ENCODE peak calls at places on chromosomes 13 and 19, in six cellular contexts. One of them, this sample, is unnamed.

GRCh38 chr13:91450913-91451312 is 52.5 kb downstream of the GPC5 start:
- DNase-seq in H1: no peak
- DNase-seq in SK-N-SH: no peak
- DNase-seq in K562: no peak
- DNase-seq in GM12878: no peak
- DNase-seq in HepG2: no peak
- DNase-seq in this sample: no peak

GRCh38 chr19:5787554-5788182 is 3.1 kb upstream of the PRR22 start:
- DNase-seq in H1: no peak
- DNase-seq in SK-N-SH: peak
- DNase-seq in K562: no peak
- DNase-seq in GM12878: no peak
- DNase-seq in HepG2: no peak
- DNase-seq in this sample: no peak

GRCh38 chr13:77333521-77334083 is 6.7 kb upstream of the MYCBP2 start:
- DNase-seq in H1: no peak
- DNase-seq in SK-N-SH: peak
- DNase-seq in K562: no peak
- DNase-seq in GM12878: no peak
- DNase-seq in HepG2: no peak
- DNase-seq in this sample: peak

GRCh38 chr13:114147803-114148520 is 15.5 kb upstream of the RASA3 start:
- DNase-seq in H1: no peak
- DNase-seq in SK-N-SH: peak
- DNase-seq in K562: no peak
- DNase-seq in GM12878: no peak
- DNase-seq in HepG2: no peak
- DNase-seq in this sample: no peak

GRCh38 chr19:7434391-7434790 is 54.4 kb downstream of the PEX11G start:
- DNase-seq in H1: no peak
- DNase-seq in SK-N-SH: no peak
- DNase-seq in K562: no peak
- DNase-seq in GM12878: no peak
- DNase-seq in HepG2: no peak
- DNase-seq in this sample: no peak

GRCh38 chr19:21151460-21151859 is 9.6 kb downstream of the ZNF431 start:
- DNase-seq in H1: no peak
- DNase-seq in SK-N-SH: no peak
- DNase-seq in K562: peak
- DNase-seq in GM12878: no peak
- DNase-seq in HepG2: no peak
- DNase-seq in this sample: no peak

GRCh38 chr19:49102303-49102702 is 11.9 kb upstream of the LIN7B start:
- DNase-seq in H1: no peak
- DNase-seq in SK-N-SH: no peak
- DNase-seq in K562: no peak
- DNase-seq in GM12878: no peak
- DNase-seq in HepG2: no peak
- DNase-seq in this sample: no peak

GRCh38 chr19:43780706-43781525 is at the start of gene KCNN4:
- DNase-seq in H1: no peak
- DNase-seq in SK-N-SH: no peak
- DNase-seq in K562: peak
- DNase-seq in GM12878: no peak
- DNase-seq in HepG2: no peak
- DNase-seq in this sample: peak

GRCh38 chr19:407501-408440 is 1.2 kb downstream of the C2CD4C start:
- DNase-seq in H1: peak
- DNase-seq in SK-N-SH: peak
- DNase-seq in K562: no peak
- DNase-seq in GM12878: no peak
- DNase-seq in HepG2: no peak
- DNase-seq in this sample: no peak

GRCh38 chr13:111604087-111604486 is 283.6 kb downstream of the TEX29 start:
- DNase-seq in H1: peak
- DNase-seq in SK-N-SH: no peak
- DNase-seq in K562: no peak
- DNase-seq in GM12878: no peak
- DNase-seq in HepG2: no peak
- DNase-seq in this sample: no peak

GRCh38 chr19:38736413-38737280 is 7.6 kb downstream of the CAPN12 start:
- DNase-seq in H1: peak
- DNase-seq in SK-N-SH: peak
- DNase-seq in K562: peak
- DNase-seq in GM12878: peak
- DNase-seq in HepG2: no peak
- DNase-seq in this sample: no peak

GRCh38 chr13:48849515-48849914 is 126.2 kb upstream of the FNDC3A start:
- DNase-seq in H1: no peak
- DNase-seq in SK-N-SH: no peak
- DNase-seq in K562: no peak
- DNase-seq in GM12878: no peak
- DNase-seq in HepG2: no peak
- DNase-seq in this sample: no peak

GRCh38 chr19:29867984-29868383 is 56.2 kb downstream of the CCNE1 start:
- DNase-seq in H1: no peak
- DNase-seq in SK-N-SH: no peak
- DNase-seq in K562: no peak
- DNase-seq in GM12878: no peak
- DNase-seq in HepG2: no peak
- DNase-seq in this sample: no peak

GRCh38 chr13:37956536-37956935 is 87.0 kb upstream of the TRPC4 start:
- DNase-seq in H1: no peak
- DNase-seq in SK-N-SH: no peak
- DNase-seq in K562: no peak
- DNase-seq in GM12878: no peak
- DNase-seq in HepG2: no peak
- DNase-seq in this sample: no peak

GRCh38 chr19:29653398-29653797 is 11.9 kb upstream of the PLEKHF1 start:
- DNase-seq in H1: no peak
- DNase-seq in SK-N-SH: no peak
- DNase-seq in K562: no peak
- DNase-seq in GM12878: no peak
- DNase-seq in HepG2: no peak
- DNase-seq in this sample: no peak

GRCh38 chr19:850221-850978 is 1.7 kb upstream of the ELANE start:
- DNase-seq in H1: no peak
- DNase-seq in SK-N-SH: peak
- DNase-seq in K562: peak
- DNase-seq in GM12878: no peak
- DNase-seq in HepG2: no peak
- DNase-seq in this sample: peak

GRCh38 chr13:40786568-40786996 is 2.8 kb upstream of the SLC25A15 start:
- DNase-seq in H1: no peak
- DNase-seq in SK-N-SH: no peak
- DNase-seq in K562: peak
- DNase-seq in GM12878: no peak
- DNase-seq in HepG2: peak
- DNase-seq in this sample: no peak

GRCh38 chr19:56139847-56140582 is 1.1 kb upstream of the ZNF444 start:
- DNase-seq in H1: no peak
- DNase-seq in SK-N-SH: no peak
- DNase-seq in K562: peak
- DNase-seq in GM12878: no peak
- DNase-seq in HepG2: no peak
- DNase-seq in this sample: no peak

GRCh38 chr13:48531416-48532145 is 1.3 kb downstream of the RCBTB2 start:
- DNase-seq in H1: no peak
- DNase-seq in SK-N-SH: no peak
- DNase-seq in K562: peak
- DNase-seq in GM12878: peak
- DNase-seq in HepG2: peak
- DNase-seq in this sample: peak

GRCh38 chr13:41315466-41316047 is 4.5 kb downstream of the NAA16 start:
- DNase-seq in H1: no peak
- DNase-seq in SK-N-SH: no peak
- DNase-seq in K562: no peak
- DNase-seq in GM12878: no peak
- DNase-seq in HepG2: no peak
- DNase-seq in this sample: no peak

GRCh38 chr19:44848036-44848804 is 2.1 kb downstream of the NECTIN2 start:
- DNase-seq in H1: peak
- DNase-seq in SK-N-SH: peak
- DNase-seq in K562: peak
- DNase-seq in GM12878: no peak
- DNase-seq in HepG2: no peak
- DNase-seq in this sample: no peak

GRCh38 chr19:58117841-58118575 is 20.0 kb upstream of the ZSCAN18 start:
- DNase-seq in H1: no peak
- DNase-seq in SK-N-SH: peak
- DNase-seq in K562: no peak
- DNase-seq in GM12878: no peak
- DNase-seq in HepG2: no peak
- DNase-seq in this sample: no peak

GRCh38 chr19:54518844-54519243 is 16.2 kb downstream of the LAIR2 start:
- DNase-seq in H1: no peak
- DNase-seq in SK-N-SH: no peak
- DNase-seq in K562: peak
- DNase-seq in GM12878: peak
- DNase-seq in HepG2: peak
- DNase-seq in this sample: no peak

GRCh38 chr19:29323046-29323971 is 110.4 kb upstream of the UQCRFS1 start:
- DNase-seq in H1: no peak
- DNase-seq in SK-N-SH: no peak
- DNase-seq in K562: no peak
- DNase-seq in GM12878: no peak
- DNase-seq in HepG2: no peak
- DNase-seq in this sample: no peak

GRCh38 chr13:19153782-19154450 is 27.7 kb downstream of the TUBA3C start:
- DNase-seq in H1: no peak
- DNase-seq in SK-N-SH: peak
- DNase-seq in K562: peak
- DNase-seq in GM12878: no peak
- DNase-seq in HepG2: peak
- DNase-seq in this sample: no peak

GRCh38 chr19:1556639-1557070 is 11.5 kb downstream of the MEX3D start:
- DNase-seq in H1: no peak
- DNase-seq in SK-N-SH: no peak
- DNase-seq in K562: no peak
- DNase-seq in GM12878: no peak
- DNase-seq in HepG2: no peak
- DNase-seq in this sample: no peak

GRCh38 chr19:11446652-11447301 is 11.3 kb downstream of the PRKCSH start:
- DNase-seq in H1: peak
- DNase-seq in SK-N-SH: peak
- DNase-seq in K562: peak
- DNase-seq in GM12878: no peak
- DNase-seq in HepG2: no peak
- DNase-seq in this sample: no peak

GRCh38 chr19:55255618-55256423 is 3.0 kb downstream of the PPP6R1 start:
- DNase-seq in H1: no peak
- DNase-seq in SK-N-SH: no peak
- DNase-seq in K562: peak
- DNase-seq in GM12878: peak
- DNase-seq in HepG2: peak
- DNase-seq in this sample: no peak

GRCh38 chr19:40601061-40601973 is at the start of gene LTBP4:
- DNase-seq in H1: no peak
- DNase-seq in SK-N-SH: peak
- DNase-seq in K562: peak
- DNase-seq in GM12878: no peak
- DNase-seq in HepG2: no peak
- DNase-seq in this sample: no peak
- TF ChIP-seq CTCF in H1: peak
- TF ChIP-seq CTCF in SK-N-SH: no peak
- TF ChIP-seq CTCF in K562: peak
- TF ChIP-seq CTCF in GM12878: no peak
- TF ChIP-seq CTCF in HepG2: peak
- TF ChIP-seq CTCF in this sample: no peak

GRCh38 chr13:74657765-74658164 is 523.6 kb upstream of the KLF12 start:
- DNase-seq in H1: no peak
- DNase-seq in SK-N-SH: no peak
- DNase-seq in K562: no peak
- DNase-seq in GM12878: no peak
- DNase-seq in HepG2: no peak
- DNase-seq in this sample: no peak

GRCh38 chr13:74662895-74663294 is 528.7 kb upstream of the KLF12 start:
- DNase-seq in H1: no peak
- DNase-seq in SK-N-SH: no peak
- DNase-seq in K562: no peak
- DNase-seq in GM12878: no peak
- DNase-seq in HepG2: no peak
- DNase-seq in this sample: no peak

GRCh38 chr13:74667656-74668055 is 533.5 kb upstream of the KLF12 start:
- DNase-seq in H1: no peak
- DNase-seq in SK-N-SH: no peak
- DNase-seq in K562: no peak
- DNase-seq in GM12878: no peak
- DNase-seq in HepG2: no peak
- DNase-seq in this sample: no peak

DNA sequence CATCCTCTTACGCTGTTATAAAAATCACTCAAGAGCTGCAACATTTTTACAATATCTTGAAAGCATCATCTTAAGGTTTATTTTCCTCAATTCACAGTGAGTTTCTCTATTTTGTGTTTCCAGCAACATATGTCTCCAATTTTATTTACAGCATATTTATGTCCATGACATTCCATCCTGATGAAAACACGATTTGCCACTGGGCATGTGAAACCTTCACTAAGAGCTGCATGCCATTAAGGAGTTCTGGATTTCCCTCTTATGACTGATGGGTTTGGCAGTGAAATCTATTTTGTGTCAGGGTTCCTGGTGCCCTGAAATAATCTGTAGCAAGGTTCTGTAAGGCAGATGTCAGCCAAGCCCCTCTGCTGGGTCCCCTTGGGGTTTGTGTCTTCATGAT is 527.6 kb upstream of the KLF12 start:
- DNase-seq in H1: no peak
- DNase-seq in SK-N-SH: no peak
- DNase-seq in K562: no peak
- DNase-seq in GM12878: no peak
- DNase-seq in HepG2: no peak
- DNase-seq in this sample: no peak
- TF ChIP-seq GABPA in H1: no peak
- TF ChIP-seq GABPA in SK-N-SH: no peak
- TF ChIP-seq GABPA in K562: no peak
- TF ChIP-seq GABPA in GM12878: no peak
- TF ChIP-seq GABPA in HepG2: no peak
- TF ChIP-seq GABPA in this sample: no peak

GRCh38 chr19:36009633-36010379 is 1.2 kb upstream of the SYNE4 start:
- DNase-seq in H1: no peak
- DNase-seq in SK-N-SH: no peak
- DNase-seq in K562: no peak
- DNase-seq in GM12878: no peak
- DNase-seq in HepG2: no peak
- DNase-seq in this sample: no peak
- H3K4me3 ChIP-seq in H1: peak
- H3K4me3 ChIP-seq in SK-N-SH: peak
- H3K4me3 ChIP-seq in K562: no peak
- H3K4me3 ChIP-seq in GM12878: peak
- H3K4me3 ChIP-seq in HepG2: no peak
- H3K4me3 ChIP-seq in this sample: no peak

GRCh38 chr13:99433543-99434075 is 67.7 kb upstream of the TM9SF2 start:
- DNase-seq in H1: no peak
- DNase-seq in SK-N-SH: no peak
- DNase-seq in K562: no peak
- DNase-seq in GM12878: no peak
- DNase-seq in HepG2: no peak
- DNase-seq in this sample: no peak
- TF ChIP-seq CTCF in H1: no peak
- TF ChIP-seq CTCF in SK-N-SH: no peak
- TF ChIP-seq CTCF in K562: no peak
- TF ChIP-seq CTCF in GM12878: no peak
- TF ChIP-seq CTCF in HepG2: no peak
- TF ChIP-seq CTCF in this sample: no peak

GRCh38 chr13:98523455-98524102 is 53.3 kb downstream of the STK24 start:
- DNase-seq in H1: no peak
- DNase-seq in SK-N-SH: no peak
- DNase-seq in K562: no peak
- DNase-seq in GM12878: peak
- DNase-seq in HepG2: no peak
- DNase-seq in this sample: no peak
- TF ChIP-seq GABPA in H1: no peak
- TF ChIP-seq GABPA in SK-N-SH: no peak
- TF ChIP-seq GABPA in K562: no peak
- TF ChIP-seq GABPA in GM12878: no peak
- TF ChIP-seq GABPA in HepG2: no peak
- TF ChIP-seq GABPA in this sample: no peak

This sample was measured in HL-60.